ENCODE peak calls at places on chromosomes 16 and 17, in six cellular contexts. U, K, M, G, D and A are unnamed samples.

GRCh38 chr17:28879886-28880571 is 17.5 kb downstream of the FLOT2 start:
- DNase-seq in M (no peak), G (no peak), D (no peak), U (no peak), K (no peak), A (no peak)

GRCh38 chr17:76716834-76717205 is 6.1 kb upstream of the MXRA7 start:
- DNase-seq in U (no peak), D (peak; percentile 8), M (no peak), G (no peak), K (peak; percentile 93), A (peak; percentile 39)

GRCh38 chr17:50186661-50187402 is 14.6 kb downstream of the COL1A1 start:
- DNase-seq in M (no peak), U (no peak), G (no peak), K (peak; percentile 82), D (no peak), A (no peak)

GRCh38 chr16:30659507-30660423 is 1.5 kb downstream of the FBRS start:
- DNase-seq in K (no peak), D (no peak), G (no peak), M (no peak), U (no peak), A (peak; percentile 50)

GRCh38 chr16:72568502-72568901 is 396.5 kb upstream of the PMFBP1 start:
- DNase-seq in U (no peak), K (no peak), M (no peak), G (no peak), D (no peak), A (no peak)

GRCh38 chr17:60091109-60091508 is 12.4 kb upstream of the HEATR6 start:
- DNase-seq in D (no peak), M (no peak), U (no peak), K (no peak), G (no peak), A (no peak)

GRCh38 chr16:17149904-17150483 is 320.8 kb downstream of the XYLT1 start:
- DNase-seq in K (no peak), G (no peak), M (no peak), U (no peak), D (no peak), A (peak; percentile 43)

GRCh38 chr17:20127660-20128413 is 118.7 kb downstream of the SPECC1 start:
- DNase-seq in D (no peak), M (no peak), U (no peak), G (no peak), K (peak; percentile 94), A (no peak)

GRCh38 chr17:68972119-68972704 is 17.0 kb upstream of the ABCA8 start:
- DNase-seq in K (peak; percentile 36), G (peak; percentile 15), M (peak; percentile 49), U (no peak), D (no peak), A (no peak)

GRCh38 chr17:78534492-78535284 is 42.5 kb downstream of the DNAH17 start:
- DNase-seq in G (no peak), K (no peak), U (no peak), D (no peak), M (no peak), A (no peak)

GRCh38 chr17:83116311-83116771 is 36.9 kb downstream of the METRNL start:
- DNase-seq in G (no peak), M (no peak), U (no peak), D (no peak), K (no peak), A (no peak)

GRCh38 chr17:59329558-59330313 is 1.7 kb upstream of the YPEL2 start:
- DNase-seq in D (no peak), G (peak; percentile 62), M (peak; percentile 83), U (peak; percentile 66), K (peak; percentile 75), A (peak; percentile 93)

GRCh38 chr16:28161626-28162025 is 50.1 kb downstream of the XPO6 start:
- DNase-seq in M (no peak), K (no peak), G (no peak), D (no peak), U (no peak), A (no peak)

GRCh38 chr16:62077998-62078397 is 41.8 kb upstream of the CDH8 start:
- DNase-seq in U (no peak), M (no peak), D (no peak), G (no peak), K (no peak), A (peak; percentile 34)

GRCh38 chr16:53829186-53829747 is 125.3 kb downstream of the FTO start:
- DNase-seq in M (no peak), U (no peak), K (peak; percentile 71), D (no peak), G (no peak), A (no peak)

GRCh38 chr17:7475764-7476422 is 3.5 kb downstream of the ZBTB4 start:
- DNase-seq in D (no peak), K (peak; percentile 41), M (no peak), U (no peak), G (no peak), A (no peak)

GRCh38 chr16:78300469-78300868 is 201.0 kb downstream of the WWOX start:
- DNase-seq in K (no peak), G (no peak), D (no peak), M (no peak), U (no peak), A (no peak)

GRCh38 chr16:67928561-67929364 is 2.9 kb downstream of the CTRL start:
- DNase-seq in M (peak; percentile 91), K (peak; percentile 43), G (peak; percentile 24), U (peak; percentile 76), D (peak; percentile 59), A (peak; percentile 76)

GRCh38 chr16:21184834-21185233 is 26.4 kb downstream of the LDAF1 start:
- DNase-seq in M (no peak), U (no peak), D (no peak), G (no peak), K (no peak), A (peak; percentile 60)

GRCh38 chr16:88857728-88858339 is 907 bp downstream of the TRAPPC2L start:
- DNase-seq in K (peak; percentile 72), D (peak; percentile 30), M (peak; percentile 96), G (peak; percentile 55), U (peak; percentile 76), A (peak; percentile 93)

GRCh38 chr16:3501783-3502400 is 1.1 kb downstream of the CLUAP1 start:
- DNase-seq in G (no peak), M (no peak), U (no peak), D (no peak), K (no peak), A (no peak)

GRCh38 chr17:62780273-62780672 is 27.8 kb downstream of the MARCHF10 start:
- DNase-seq in M (no peak), K (no peak), G (no peak), D (no peak), U (peak; percentile 86), A (no peak)

GRCh38 chr17:76872221-76872873 is 4.1 kb downstream of the MGAT5B start:
- DNase-seq in M (peak; percentile 92), G (peak; percentile 81), K (peak; percentile 96), D (no peak), U (no peak), A (peak; percentile 44)

GRCh38 chr16:30884760-30885159 is 9.1 kb downstream of the BCL7C start:
- DNase-seq in K (no peak), U (no peak), G (no peak), D (no peak), M (no peak), A (no peak)

GRCh38 chr17:48647103-48647963 is 21.2 kb upstream of the HOXB9 start:
- DNase-seq in U (no peak), G (no peak), M (peak; percentile 71), D (no peak), K (no peak), A (peak; percentile 26)

GRCh38 chr16:75262104-75262799 is 10.8 kb upstream of the BCAR1 start:
- DNase-seq in U (peak; percentile 60), G (no peak), D (no peak), K (no peak), M (no peak), A (no peak)

GRCh38 chr17:73256220-73256619 is 5.5 kb downstream of the CPSF4L start:
- DNase-seq in G (no peak), K (no peak), U (no peak), M (no peak), D (no peak), A (no peak)

GRCh38 chr16:81204794-81205680 is 33.5 kb upstream of the BCO1 start:
- DNase-seq in G (peak; percentile 59), K (peak; percentile 64), U (peak; percentile 48), M (peak; percentile 63), D (no peak), A (peak; percentile 61)

GRCh38 chr17:29007456-29008455 is 1.9 kb upstream of the SEZ6 start:
- DNase-seq in U (no peak), G (peak; percentile 21), K (peak; percentile 7), M (peak; percentile 97), D (no peak), A (no peak)

GRCh38 chr17:35373984-35374765 is 754 bp upstream of the SLFN11 start:
- DNase-seq in M (peak; percentile 40), K (peak; percentile 55), G (no peak), U (peak; percentile 47), D (peak; percentile 39), A (peak; percentile 86)

GRCh38 chr16:19563377-19563776 is 7.9 kb downstream of the VPS35L start:
- DNase-seq in G (no peak), D (no peak), U (no peak), M (no peak), K (no peak), A (no peak)

GRCh38 chr17:41865596-41865893 is 322 bp upstream of the KLHL11 start:
- DNase-seq in U (no peak), K (no peak), G (no peak), M (no peak), D (no peak), A (no peak)
- TF ChIP-seq CTCF in U (no peak), K (no peak), G (no peak), M (no peak), D (no peak), A (no peak)

GRCh38 chr17:2138318-2138717 is 83.4 kb downstream of the HIC1 start:
- DNase-seq in D (no peak), G (no peak), U (no peak), K (no peak), M (no peak), A (peak; percentile 62)
- TF ChIP-seq POLR2A in D (no peak), G (no peak), U (no peak), K (no peak), M (no peak), A (no peak)

GRCh38 chr16:50861451-50861850 is 119.6 kb downstream of the CYLD start:
- DNase-seq in G (no peak), K (no peak), U (no peak), D (no peak), M (no peak), A (no peak)
- TF ChIP-seq CTCF in G (no peak), K (no peak), U (no peak), D (no peak), M (no peak), A (no peak)

DNA sequence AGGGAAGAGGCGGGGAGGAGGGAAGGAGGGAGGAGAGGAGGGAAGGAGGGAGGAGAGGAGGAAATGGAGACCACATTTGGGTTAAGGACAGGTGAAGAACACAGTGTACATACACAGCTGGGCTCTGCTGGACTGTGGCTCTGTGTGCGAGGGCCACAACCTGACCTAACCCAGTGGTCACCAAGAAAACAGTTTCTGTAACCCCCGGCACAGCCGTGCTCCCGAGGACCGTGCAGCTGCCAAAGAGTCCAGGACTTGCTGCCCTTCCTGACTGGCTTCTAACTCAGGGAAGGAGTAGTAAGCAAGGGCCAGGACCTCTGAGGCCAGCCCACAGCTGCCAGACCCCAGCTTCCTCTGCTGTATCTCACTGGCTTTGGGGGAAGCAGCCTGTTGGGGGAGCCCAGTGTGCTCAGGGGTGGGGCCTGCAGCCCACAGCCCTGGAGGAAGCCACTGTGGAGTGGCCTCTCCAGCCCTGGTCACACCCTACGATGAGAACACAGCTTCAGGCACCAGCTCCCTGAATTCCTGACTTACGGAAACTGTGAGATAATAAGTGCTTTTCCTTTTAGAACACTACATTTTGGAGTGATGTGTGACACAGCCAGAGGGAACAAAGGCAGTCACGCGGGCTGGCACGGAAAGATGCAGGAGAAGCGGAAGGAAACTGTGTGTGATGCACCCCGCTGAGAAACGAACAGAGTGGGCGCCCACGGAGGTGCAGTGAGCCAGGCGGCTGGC is 32.3 kb downstream of the SLC7A5 start:
- DNase-seq in U (no peak), M (no peak), G (no peak), K (no peak), D (no peak), A (peak; percentile 49)
- TF ChIP-seq POLR2A in U (no peak), M (no peak), G (no peak), K (peak; percentile 10), D (no peak), A (no peak)